ENCODE peak calls at places on chromosomes 1 and 21, in five cellular contexts. P is keratinocyte; R is CD8-positive, alpha-beta memory T cell; A is HCT116; L is dorsolateral prefrontal cortex. J is an unnamed sample.
A peak's percentile ranks its signal among the peaks of the same experiment; 100 is the strongest.

GRCh38 chr1:27436204-27437159 is 44.1 kb downstream of the GPR3 start:
- DNase-seq in P (no peak), R (no peak), A (peak; percentile 3), L (no peak), J (peak; percentile 50)

GRCh38 chr1:110393691-110394564 is 3.1 kb upstream of the SLC16A4 start:
- DNase-seq in P (peak; percentile 52), R (no peak), A (no peak), L (no peak), J (peak; percentile 57)

GRCh38 chr1:47991187-47991586 is 6.0 kb downstream of the TRABD2B start:
- DNase-seq in P (peak; percentile 62), R (no peak), A (peak; percentile 23), L (no peak), J (no peak)

GRCh38 chr1:28887418-28887834 is 26.9 kb upstream of the EPB41 start:
- DNase-seq in P (no peak), R (peak; percentile 76), A (no peak), L (no peak), J (no peak)

GRCh38 chr1:56000424-56000823 is 578.9 kb downstream of the PLPP3 start:
- DNase-seq in P (no peak), R (no peak), A (no peak), L (no peak), J (no peak)

GRCh38 chr1:49436865-49437264 is 586.9 kb downstream of the AGBL4 start:
- DNase-seq in P (no peak), R (no peak), A (no peak), L (no peak), J (no peak)

GRCh38 chr1:204760350-204761134 is 75.0 kb upstream of the LRRN2 start:
- DNase-seq in P (no peak), R (no peak), A (no peak), L (no peak), J (no peak)

GRCh38 chr21:45562965-45563364 is 20.7 kb upstream of the SLC19A1 start:
- DNase-seq in P (no peak), R (no peak), A (no peak), L (no peak), J (no peak)

GRCh38 chr1:109769335-109770078 is 5.8 kb upstream of the EPS8L3 start:
- DNase-seq in P (no peak), R (peak; percentile 22), A (no peak), L (peak; percentile 29), J (no peak)

GRCh38 chr1:81760487-81761097 is 40.1 kb upstream of the ADGRL2 start:
- DNase-seq in P (no peak), R (no peak), A (no peak), L (no peak), J (no peak)

GRCh38 chr21:45618287-45618686 is 25.2 kb upstream of the PCBP3 start:
- DNase-seq in P (no peak), R (no peak), A (no peak), L (no peak), J (no peak)

GRCh38 chr1:212162635-212163034 is 122.6 kb upstream of the PPP2R5A start:
- DNase-seq in P (no peak), R (no peak), A (no peak), L (no peak), J (no peak)

GRCh38 chr1:186792870-186793581 is 35.7 kb upstream of the PLA2G4A start:
- DNase-seq in P (no peak), R (no peak), A (no peak), L (no peak), J (peak; percentile 22)

GRCh38 chr21:45155910-45156309 is 81.5 kb downstream of the ADARB1 start:
- DNase-seq in P (no peak), R (no peak), A (no peak), L (no peak), J (no peak)

GRCh38 chr1:216750031-216750627 is 26.9 kb upstream of the ESRRG start:
- DNase-seq in P (no peak), R (no peak), A (no peak), L (peak; percentile 40), J (no peak)

GRCh38 chr1:67821263-67821662 is 12.0 kb downstream of the GNG12 start:
- DNase-seq in P (no peak), R (no peak), A (no peak), L (no peak), J (no peak)

GRCh38 chr1:21761052-21761451 is 21.9 kb downstream of the USP48 start:
- DNase-seq in P (no peak), R (no peak), A (no peak), L (no peak), J (no peak)

GRCh38 chr1:229539868-229540506 is 18.5 kb downstream of the ABCB10 start:
- DNase-seq in P (no peak), R (no peak), A (no peak), L (no peak), J (no peak)

GRCh38 chr1:2234762-2235113 is 6.6 kb downstream of the SKI start:
- DNase-seq in P (no peak), R (peak; percentile 76), A (no peak), L (no peak), J (no peak)

GRCh38 chr1:164637461-164638375 is 78.7 kb downstream of the PBX1 start:
- DNase-seq in P (peak; percentile 50), R (no peak), A (peak; percentile 56), L (peak; percentile 57), J (no peak)

GRCh38 chr1:225973158-225973557 is 26.0 kb downstream of the SDE2 start:
- DNase-seq in P (no peak), R (no peak), A (no peak), L (no peak), J (no peak)

GRCh38 chr1:207097871-207098324 is 6.1 kb upstream of the C4BPA start:
- DNase-seq in P (no peak), R (no peak), A (no peak), L (no peak), J (no peak)

GRCh38 chr1:230211436-230212145 is 144.6 kb downstream of the GALNT2 start:
- DNase-seq in P (no peak), R (no peak), A (no peak), L (no peak), J (no peak)

DNA sequence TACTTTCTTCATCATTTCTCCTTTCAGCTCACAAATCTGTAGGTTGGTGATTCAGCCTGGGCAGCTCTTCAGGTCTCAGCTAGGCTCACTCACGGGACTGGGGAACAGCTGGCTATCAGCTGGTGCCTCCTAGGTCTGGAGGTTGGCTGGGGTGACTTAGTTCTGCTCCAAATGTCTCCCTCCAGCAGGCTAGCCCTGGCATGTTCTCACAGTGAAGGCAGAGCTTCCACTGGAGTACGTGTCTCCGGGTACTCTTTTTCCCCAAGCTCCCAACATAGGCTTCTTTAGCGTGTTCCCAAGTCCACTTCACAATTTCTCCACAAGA is 12.5 kb upstream of the VAMP4 start:
- DNase-seq in P (no peak), R (no peak), A (no peak), L (no peak), J (peak; percentile 31)
- H3K27ac ChIP-seq in P (peak overlapping the region; percentile 56), R (no peak overlapping the region), A (no peak overlapping the region), L (no peak overlapping the region), J (peak overlapping the region; percentile 38)

GRCh38 chr1:9071554-9072235 is 2.3 kb upstream of the SLC2A5 start:
- DNase-seq in P (no peak), R (no peak), A (no peak), L (no peak), J (no peak)

GRCh38 chr1:9078035-9078948 is 8.9 kb upstream of the SLC2A5 start:
- DNase-seq in P (no peak), R (no peak), A (no peak), L (no peak), J (no peak)

GRCh38 chr1:9078949-9079500 is 9.6 kb upstream of the SLC2A5 start:
- DNase-seq in P (no peak), R (no peak), A (no peak), L (no peak), J (no peak)

GRCh38 chr1:9073148-9073547 is 3.7 kb upstream of the SLC2A5 start:
- DNase-seq in P (no peak), R (no peak), A (no peak), L (no peak), J (no peak)

DNA sequence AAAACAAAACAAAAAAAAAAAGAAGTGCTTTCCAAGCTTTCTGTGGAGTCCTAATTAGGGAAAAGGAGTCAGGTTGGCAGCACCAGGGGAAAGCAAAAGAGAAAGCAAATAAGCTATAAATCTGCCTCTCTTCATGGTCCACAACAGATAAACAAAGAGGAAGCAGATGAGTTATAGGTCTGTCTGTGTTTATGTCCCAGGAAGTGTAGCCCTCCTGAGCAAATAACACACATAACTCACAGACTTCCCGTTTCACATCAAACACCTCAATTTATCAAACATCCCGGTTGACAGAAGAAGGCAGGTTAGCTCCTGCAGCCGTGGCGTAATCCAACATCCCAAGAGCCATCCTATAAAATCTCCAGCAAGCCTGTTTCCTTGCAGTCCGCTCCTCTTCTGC is 5.6 kb upstream of the SLC2A5 start:
- DNase-seq in P (no peak), R (no peak), A (no peak), L (no peak), J (peak; percentile 53)
- H3K27ac ChIP-seq in P (no peak overlapping the region), R (no peak overlapping the region), A (no peak overlapping the region), L (no peak overlapping the region), J (peak overlapping the region; percentile 7)

GRCh38 chr1:199859525-199859924 is 168.0 kb upstream of the NR5A2 start:
- DNase-seq in P (no peak), R (no peak), A (no peak), L (no peak), J (peak; percentile 50)
- H3K27ac ChIP-seq in P (peak overlapping the region; percentile 37), R (no peak overlapping the region), A (no peak overlapping the region), L (no peak overlapping the region), J (peak overlapping the region; percentile 42)

GRCh38 chr1:41827991-41828570 is 90.6 kb downstream of the HIVEP3 start:
- DNase-seq in P (no peak), R (no peak), A (no peak), L (no peak), J (no peak)

GRCh38 chr1:41822865-41823264 is 95.9 kb downstream of the HIVEP3 start:
- DNase-seq in P (no peak), R (no peak), A (no peak), L (no peak), J (no peak)

GRCh38 chr1:41819843-41820242 is 98.9 kb downstream of the HIVEP3 start:
- DNase-seq in P (no peak), R (no peak), A (no peak), L (no peak), J (no peak)

GRCh38 chr1:41819069-41819468 is 99.7 kb downstream of the HIVEP3 start:
- DNase-seq in P (no peak), R (no peak), A (no peak), L (no peak), J (no peak)

GRCh38 chr1:41823453-41823852 is 95.3 kb downstream of the HIVEP3 start:
- DNase-seq in P (no peak), R (no peak), A (no peak), L (no peak), J (no peak)
- H3K27ac ChIP-seq in P (no peak overlapping the region), R (no peak overlapping the region), A (no peak overlapping the region), L (no peak overlapping the region), J (no peak overlapping the region)

DNA sequence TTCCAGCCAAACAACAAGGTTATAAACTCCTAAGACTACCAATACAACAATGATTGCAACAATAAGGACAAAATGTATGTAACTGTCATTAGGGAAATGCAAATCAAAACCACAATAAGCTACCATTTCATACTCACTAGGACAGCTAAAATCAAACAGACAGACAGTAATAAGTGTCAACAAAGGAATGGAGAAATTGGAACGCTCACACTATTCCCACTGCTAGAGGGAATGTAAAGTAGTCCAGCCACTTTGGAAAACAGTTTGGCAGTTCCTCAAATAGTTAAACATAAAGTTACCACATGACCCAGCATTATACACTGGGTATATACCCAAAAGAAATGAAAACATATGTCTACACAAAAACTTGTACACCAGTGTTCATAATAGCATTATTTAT is 9.3 kb downstream of the PRKAB2 start:
- DNase-seq in P (no peak), R (no peak), A (no peak), L (no peak), J (no peak)
- H3K27ac ChIP-seq in P (peak overlapping the region; percentile 7), R (no peak overlapping the region), A (no peak overlapping the region), L (no peak overlapping the region), J (peak overlapping the region; percentile 73)

GRCh38 chr1:91741301-91741700 is 144.7 kb downstream of the TGFBR3 start:
- DNase-seq in P (no peak), R (no peak), A (no peak), L (no peak), J (no peak)
- H3K27ac ChIP-seq in P (no peak overlapping the region), R (no peak overlapping the region), A (no peak overlapping the region), L (no peak overlapping the region), J (no peak overlapping the region)